ENCODE peak calls at places on chromosomes 11 and 22, in four cellular contexts. One of them, this sample, is unnamed.

GRCh38 chr11:102115557-102115956 is 5.3 kb downstream of the YAP1 start:
- DNase-seq in A549: peak
- DNase-seq in stimulated activated CD4-positive, alpha-beta T cell treated with anti-CD3 and anti-CD28 coated beads, TNF-alpha, amount 100 ng/mL, for 24 hours: no peak
- DNase-seq in DMS79: no peak
- DNase-seq in this sample: no peak

GRCh38 chr11:13135385-13136271 is 126.5 kb downstream of the RASSF10 start:
- DNase-seq in A549: no peak
- DNase-seq in stimulated activated CD4-positive, alpha-beta T cell treated with anti-CD3 and anti-CD28 coated beads, TNF-alpha, amount 100 ng/mL, for 24 hours: no peak
- DNase-seq in DMS79: peak
- DNase-seq in this sample: peak

GRCh38 chr11:71477637-71478011 is 24.6 kb downstream of the NADSYN1 start:
- DNase-seq in A549: no peak
- DNase-seq in stimulated activated CD4-positive, alpha-beta T cell treated with anti-CD3 and anti-CD28 coated beads, TNF-alpha, amount 100 ng/mL, for 24 hours: no peak
- DNase-seq in DMS79: no peak
- DNase-seq in this sample: no peak

GRCh38 chr22:44099696-44100095 is 75.6 kb downstream of the PARVB start:
- DNase-seq in A549: no peak
- DNase-seq in stimulated activated CD4-positive, alpha-beta T cell treated with anti-CD3 and anti-CD28 coated beads, TNF-alpha, amount 100 ng/mL, for 24 hours: no peak
- DNase-seq in DMS79: no peak
- DNase-seq in this sample: no peak

GRCh38 chr11:60871378-60872061 is 4.2 kb downstream of the ZP1 start:
- DNase-seq in A549: no peak
- DNase-seq in stimulated activated CD4-positive, alpha-beta T cell treated with anti-CD3 and anti-CD28 coated beads, TNF-alpha, amount 100 ng/mL, for 24 hours: no peak
- DNase-seq in DMS79: peak
- DNase-seq in this sample: no peak

GRCh38 chr11:7493670-7494069 is 8.4 kb downstream of the OLFML1 start:
- DNase-seq in A549: no peak
- DNase-seq in stimulated activated CD4-positive, alpha-beta T cell treated with anti-CD3 and anti-CD28 coated beads, TNF-alpha, amount 100 ng/mL, for 24 hours: no peak
- DNase-seq in DMS79: no peak
- DNase-seq in this sample: no peak

GRCh38 chr22:27273386-27273785 is 528.2 kb downstream of the MN1 start:
- DNase-seq in A549: no peak
- DNase-seq in stimulated activated CD4-positive, alpha-beta T cell treated with anti-CD3 and anti-CD28 coated beads, TNF-alpha, amount 100 ng/mL, for 24 hours: no peak
- DNase-seq in DMS79: no peak
- DNase-seq in this sample: no peak

GRCh38 chr11:111814106-111814505 is 47.9 kb upstream of the PPP2R1B start:
- DNase-seq in A549: no peak
- DNase-seq in stimulated activated CD4-positive, alpha-beta T cell treated with anti-CD3 and anti-CD28 coated beads, TNF-alpha, amount 100 ng/mL, for 24 hours: no peak
- DNase-seq in DMS79: no peak
- DNase-seq in this sample: no peak

GRCh38 chr11:119365071-119365591 is 16.4 kb downstream of the USP2 start:
- DNase-seq in A549: no peak
- DNase-seq in stimulated activated CD4-positive, alpha-beta T cell treated with anti-CD3 and anti-CD28 coated beads, TNF-alpha, amount 100 ng/mL, for 24 hours: no peak
- DNase-seq in DMS79: no peak
- DNase-seq in this sample: no peak

GRCh38 chr22:19168088-19168890 is 10.2 kb downstream of the SLC25A1 start:
- DNase-seq in A549: no peak
- DNase-seq in stimulated activated CD4-positive, alpha-beta T cell treated with anti-CD3 and anti-CD28 coated beads, TNF-alpha, amount 100 ng/mL, for 24 hours: no peak
- DNase-seq in DMS79: no peak
- DNase-seq in this sample: no peak

GRCh38 chr22:31945971-31946680 is 1.8 kb downstream of the YWHAH start:
- DNase-seq in A549: no peak
- DNase-seq in stimulated activated CD4-positive, alpha-beta T cell treated with anti-CD3 and anti-CD28 coated beads, TNF-alpha, amount 100 ng/mL, for 24 hours: no peak
- DNase-seq in DMS79: no peak
- DNase-seq in this sample: no peak

GRCh38 chr22:20530368-20531153 is 23.2 kb downstream of the MED15 start:
- DNase-seq in A549: peak
- DNase-seq in stimulated activated CD4-positive, alpha-beta T cell treated with anti-CD3 and anti-CD28 coated beads, TNF-alpha, amount 100 ng/mL, for 24 hours: no peak
- DNase-seq in DMS79: no peak
- DNase-seq in this sample: peak

GRCh38 chr11:70775386-70775785 is 377.1 kb downstream of the CTTN start:
- DNase-seq in A549: no peak
- DNase-seq in stimulated activated CD4-positive, alpha-beta T cell treated with anti-CD3 and anti-CD28 coated beads, TNF-alpha, amount 100 ng/mL, for 24 hours: no peak
- DNase-seq in DMS79: no peak
- DNase-seq in this sample: no peak

GRCh38 chr11:530960-531825 is 4.2 kb downstream of the HRAS start:
- DNase-seq in A549: no peak
- DNase-seq in stimulated activated CD4-positive, alpha-beta T cell treated with anti-CD3 and anti-CD28 coated beads, TNF-alpha, amount 100 ng/mL, for 24 hours: no peak
- DNase-seq in DMS79: no peak
- DNase-seq in this sample: no peak

GRCh38 chr11:72786305-72787261 is 7.3 kb downstream of the STARD10 start:
- DNase-seq in A549: no peak
- DNase-seq in stimulated activated CD4-positive, alpha-beta T cell treated with anti-CD3 and anti-CD28 coated beads, TNF-alpha, amount 100 ng/mL, for 24 hours: no peak
- DNase-seq in DMS79: peak
- DNase-seq in this sample: peak

GRCh38 chr11:70539360-70540095 is 141.2 kb downstream of the CTTN start:
- DNase-seq in A549: no peak
- DNase-seq in stimulated activated CD4-positive, alpha-beta T cell treated with anti-CD3 and anti-CD28 coated beads, TNF-alpha, amount 100 ng/mL, for 24 hours: no peak
- DNase-seq in DMS79: no peak
- DNase-seq in this sample: no peak

GRCh38 chr11:71238285-71238875 is 14.0 kb downstream of the SHANK2 start:
- DNase-seq in A549: no peak
- DNase-seq in stimulated activated CD4-positive, alpha-beta T cell treated with anti-CD3 and anti-CD28 coated beads, TNF-alpha, amount 100 ng/mL, for 24 hours: no peak
- DNase-seq in DMS79: no peak
- DNase-seq in this sample: no peak

GRCh38 chr11:13784441-13784840 is 116.0 kb downstream of the FAR1 start:
- DNase-seq in A549: no peak
- DNase-seq in stimulated activated CD4-positive, alpha-beta T cell treated with anti-CD3 and anti-CD28 coated beads, TNF-alpha, amount 100 ng/mL, for 24 hours: no peak
- DNase-seq in DMS79: no peak
- DNase-seq in this sample: no peak

GRCh38 chr11:9700105-9700801 is 36.4 kb downstream of the SWAP70 start:
- DNase-seq in A549: no peak
- DNase-seq in stimulated activated CD4-positive, alpha-beta T cell treated with anti-CD3 and anti-CD28 coated beads, TNF-alpha, amount 100 ng/mL, for 24 hours: no peak
- DNase-seq in DMS79: no peak
- DNase-seq in this sample: no peak

GRCh38 chr11:18594999-18595749 is 4.4 kb upstream of the MISFA start:
- DNase-seq in A549: no peak
- DNase-seq in stimulated activated CD4-positive, alpha-beta T cell treated with anti-CD3 and anti-CD28 coated beads, TNF-alpha, amount 100 ng/mL, for 24 hours: no peak
- DNase-seq in DMS79: no peak
- DNase-seq in this sample: no peak

GRCh38 chr11:9956483-9956882 is 292.6 kb downstream of the SWAP70 start:
- DNase-seq in A549: no peak
- DNase-seq in stimulated activated CD4-positive, alpha-beta T cell treated with anti-CD3 and anti-CD28 coated beads, TNF-alpha, amount 100 ng/mL, for 24 hours: no peak
- DNase-seq in DMS79: no peak
- DNase-seq in this sample: no peak

GRCh38 chr11:129190087-129190486 is 2.0 kb downstream of the ARHGAP32 start:
- DNase-seq in A549: peak
- DNase-seq in stimulated activated CD4-positive, alpha-beta T cell treated with anti-CD3 and anti-CD28 coated beads, TNF-alpha, amount 100 ng/mL, for 24 hours: no peak
- DNase-seq in DMS79: no peak
- DNase-seq in this sample: no peak

GRCh38 chr11:82988936-82989627 is 82.6 kb downstream of the RAB30 start:
- DNase-seq in A549: no peak
- DNase-seq in stimulated activated CD4-positive, alpha-beta T cell treated with anti-CD3 and anti-CD28 coated beads, TNF-alpha, amount 100 ng/mL, for 24 hours: no peak
- DNase-seq in DMS79: no peak
- DNase-seq in this sample: peak

GRCh38 chr11:59842316-59842715 is 3.0 kb downstream of the CBLIF start:
- DNase-seq in A549: no peak
- DNase-seq in stimulated activated CD4-positive, alpha-beta T cell treated with anti-CD3 and anti-CD28 coated beads, TNF-alpha, amount 100 ng/mL, for 24 hours: no peak
- DNase-seq in DMS79: no peak
- DNase-seq in this sample: no peak

GRCh38 chr11:3092603-3093141 is 35.4 kb upstream of the CARS1 start:
- DNase-seq in A549: no peak
- DNase-seq in stimulated activated CD4-positive, alpha-beta T cell treated with anti-CD3 and anti-CD28 coated beads, TNF-alpha, amount 100 ng/mL, for 24 hours: no peak
- DNase-seq in DMS79: no peak
- DNase-seq in this sample: no peak

GRCh38 chr22:44341431-44342346 is 28.9 kb upstream of the SHISAL1 start:
- DNase-seq in A549: no peak
- DNase-seq in stimulated activated CD4-positive, alpha-beta T cell treated with anti-CD3 and anti-CD28 coated beads, TNF-alpha, amount 100 ng/mL, for 24 hours: no peak
- DNase-seq in DMS79: no peak
- DNase-seq in this sample: no peak

GRCh38 chr11:61516675-61517516 is 8.3 kb downstream of the LRRC10B start:
- DNase-seq in A549: peak
- DNase-seq in stimulated activated CD4-positive, alpha-beta T cell treated with anti-CD3 and anti-CD28 coated beads, TNF-alpha, amount 100 ng/mL, for 24 hours: peak
- DNase-seq in DMS79: no peak
- DNase-seq in this sample: no peak

GRCh38 chr11:37504925-37505324 is 906.9 kb upstream of the RAG2 start:
- DNase-seq in A549: no peak
- DNase-seq in stimulated activated CD4-positive, alpha-beta T cell treated with anti-CD3 and anti-CD28 coated beads, TNF-alpha, amount 100 ng/mL, for 24 hours: no peak
- DNase-seq in DMS79: no peak
- DNase-seq in this sample: no peak

GRCh38 chr11:127492025-127492424 is 491.5 kb upstream of the KIRREL3 start:
- DNase-seq in A549: no peak
- DNase-seq in stimulated activated CD4-positive, alpha-beta T cell treated with anti-CD3 and anti-CD28 coated beads, TNF-alpha, amount 100 ng/mL, for 24 hours: no peak
- DNase-seq in DMS79: peak
- DNase-seq in this sample: no peak

GRCh38 chr11:12979928-12980689 is 29.0 kb upstream of the RASSF10 start:
- DNase-seq in A549: no peak
- DNase-seq in stimulated activated CD4-positive, alpha-beta T cell treated with anti-CD3 and anti-CD28 coated beads, TNF-alpha, amount 100 ng/mL, for 24 hours: no peak
- DNase-seq in DMS79: peak
- DNase-seq in this sample: no peak

GRCh38 chr11:29019960-29020683 is 911.9 kb downstream of the METTL15 start:
- DNase-seq in A549: peak
- DNase-seq in stimulated activated CD4-positive, alpha-beta T cell treated with anti-CD3 and anti-CD28 coated beads, TNF-alpha, amount 100 ng/mL, for 24 hours: no peak
- DNase-seq in DMS79: no peak
- DNase-seq in this sample: no peak

GRCh38 chr11:79973701-79974626 is 533.1 kb upstream of the TENM4 start:
- DNase-seq in A549: no peak
- DNase-seq in stimulated activated CD4-positive, alpha-beta T cell treated with anti-CD3 and anti-CD28 coated beads, TNF-alpha, amount 100 ng/mL, for 24 hours: no peak
- DNase-seq in DMS79: no peak
- DNase-seq in this sample: no peak

GRCh38 chr11:72243567-72244316 is at the start of gene PHOX2A:
- DNase-seq in A549: no peak
- DNase-seq in stimulated activated CD4-positive, alpha-beta T cell treated with anti-CD3 and anti-CD28 coated beads, TNF-alpha, amount 100 ng/mL, for 24 hours: no peak
- DNase-seq in DMS79: no peak
- DNase-seq in this sample: no peak

GRCh38 chr22:46528121-46528610 is 9.3 kb downstream of the CELSR1 start:
- DNase-seq in A549: peak
- DNase-seq in stimulated activated CD4-positive, alpha-beta T cell treated with anti-CD3 and anti-CD28 coated beads, TNF-alpha, amount 100 ng/mL, for 24 hours: no peak
- DNase-seq in DMS79: no peak
- DNase-seq in this sample: peak

GRCh38 chr11:113249491-113249763 is 65.0 kb upstream of the TTC12 start:
- DNase-seq in A549: no peak
- DNase-seq in stimulated activated CD4-positive, alpha-beta T cell treated with anti-CD3 and anti-CD28 coated beads, TNF-alpha, amount 100 ng/mL, for 24 hours: no peak
- DNase-seq in DMS79: no peak
- DNase-seq in this sample: no peak

GRCh38 chr11:33930317-33931021 is 38.6 kb upstream of the LMO2 start:
- DNase-seq in A549: no peak
- DNase-seq in stimulated activated CD4-positive, alpha-beta T cell treated with anti-CD3 and anti-CD28 coated beads, TNF-alpha, amount 100 ng/mL, for 24 hours: no peak
- DNase-seq in DMS79: no peak
- DNase-seq in this sample: no peak

GRCh38 chr22:21092797-21093554 is 47.2 kb downstream of the LRRC74B start:
- DNase-seq in A549: no peak
- DNase-seq in stimulated activated CD4-positive, alpha-beta T cell treated with anti-CD3 and anti-CD28 coated beads, TNF-alpha, amount 100 ng/mL, for 24 hours: no peak
- DNase-seq in DMS79: no peak
- DNase-seq in this sample: no peak

GRCh38 chr11:32013603-32014002 is 77.3 kb upstream of the RCN1 start:
- DNase-seq in A549: no peak
- DNase-seq in stimulated activated CD4-positive, alpha-beta T cell treated with anti-CD3 and anti-CD28 coated beads, TNF-alpha, amount 100 ng/mL, for 24 hours: no peak
- DNase-seq in DMS79: no peak
- DNase-seq in this sample: no peak

GRCh38 chr22:40067639-40068038 is 72.9 kb downstream of the FAM83F start:
- DNase-seq in A549: no peak
- DNase-seq in stimulated activated CD4-positive, alpha-beta T cell treated with anti-CD3 and anti-CD28 coated beads, TNF-alpha, amount 100 ng/mL, for 24 hours: no peak
- DNase-seq in DMS79: no peak
- DNase-seq in this sample: no peak